ENCODE peak calls at places on chromosomes 16 and 17, in six cellular contexts. K is colonic mucosa, L is neural progenitor cell, C is adipocyte, Y is kidney, V is NT2/D1. U is an unnamed sample.

GRCh38 chr16:49883111-49883829 is 27.4 kb upstream of the ZNF423 start:
- DNase-seq in K (no peak), L (peak), C (no peak), Y (no peak), V (no peak), U (no peak)

GRCh38 chr17:73998246-73999220 is 204.9 kb upstream of the RPL38 start:
- DNase-seq in K (peak), L (peak), C (no peak), Y (no peak), V (no peak), U (peak)

GRCh38 chr17:65559802-65560627 is 1.4 kb downstream of the AXIN2 start:
- DNase-seq in K (peak), L (peak), C (peak), Y (peak), V (no peak), U (peak)

GRCh38 chr17:30337393-30337999 is 3.6 kb upstream of the TMIGD1 start:
- DNase-seq in K (no peak), L (no peak), C (no peak), Y (no peak), V (no peak), U (no peak)

GRCh38 chr17:7885357-7886226 is 3.0 kb upstream of the CHD3 start:
- DNase-seq in K (peak), L (peak), C (peak), Y (peak), V (no peak), U (peak)

GRCh38 chr16:81659249-81659648 is 119.8 kb upstream of the PLCG2 start:
- DNase-seq in K (no peak), L (no peak), C (no peak), Y (no peak), V (no peak), U (no peak)

GRCh38 chr17:77325826-77326581 is 185.2 kb downstream of the SEC14L1 start:
- DNase-seq in K (peak), L (no peak), C (peak), Y (peak), V (no peak), U (no peak)

GRCh38 chr17:2048805-2049204 is 6.1 kb upstream of the HIC1 start:
- DNase-seq in K (no peak), L (no peak), C (no peak), Y (no peak), V (no peak), U (no peak)

GRCh38 chr16:22162658-22163009 is 328 bp downstream of the SDR42E2 start:
- DNase-seq in K (no peak), L (no peak), C (no peak), Y (no peak), V (no peak), U (no peak)

GRCh38 chr16:28984619-28985135 is at the start of gene LAT:
- DNase-seq in K (peak), L (no peak), C (no peak), Y (no peak), V (no peak), U (peak)

GRCh38 chr16:57761957-57762356 is 26.4 kb downstream of the KATNB1 start:
- DNase-seq in K (no peak), L (no peak), C (no peak), Y (peak), V (no peak), U (no peak)

GRCh38 chr17:6177941-6178694 is 107.9 kb downstream of the WSCD1 start:
- DNase-seq in K (no peak), L (no peak), C (no peak), Y (no peak), V (no peak), U (no peak)

GRCh38 chr16:85017151-85017550 is 5.8 kb upstream of the ZDHHC7 start:
- DNase-seq in K (no peak), L (no peak), C (no peak), Y (peak), V (no peak), U (peak)

GRCh38 chr16:70678121-70678897 is 7.5 kb downstream of the MTSS2 start:
- DNase-seq in K (no peak), L (no peak), C (no peak), Y (peak), V (no peak), U (no peak)

GRCh38 chr17:48006936-48007703 is 30.5 kb downstream of the COPZ2 start:
- DNase-seq in K (no peak), L (no peak), C (no peak), Y (no peak), V (no peak), U (no peak)

GRCh38 chr16:66295761-66296546 is 70.5 kb upstream of the CDH5 start:
- DNase-seq in K (no peak), L (no peak), C (no peak), Y (peak), V (no peak), U (no peak)

GRCh38 chr16:55756963-55757362 is 75.9 kb downstream of the CES1 start:
- DNase-seq in K (no peak), L (no peak), C (no peak), Y (no peak), V (no peak), U (no peak)

GRCh38 chr16:17448640-17449638 is 21.8 kb downstream of the XYLT1 start:
- DNase-seq in K (no peak), L (no peak), C (no peak), Y (no peak), V (no peak), U (no peak)

GRCh38 chr17:59825533-59826316 is 67.0 kb downstream of the TUBD1 start:
- DNase-seq in K (no peak), L (no peak), C (peak), Y (no peak), V (no peak), U (no peak)

GRCh38 chr17:20063665-20064648 is 54.8 kb downstream of the SPECC1 start:
- DNase-seq in K (peak), L (no peak), C (peak), Y (peak), V (no peak), U (peak)

GRCh38 chr17:2487306-2487705 is 24.4 kb downstream of the METTL16 start:
- DNase-seq in K (no peak), L (no peak), C (no peak), Y (no peak), V (no peak), U (no peak)

GRCh38 chr17:44972953-44973352 is 4.8 kb upstream of the C1QL1 start:
- DNase-seq in K (no peak), L (no peak), C (no peak), Y (no peak), V (no peak), U (no peak)

GRCh38 chr16:63577891-63578290 is 1541.7 kb upstream of the CDH8 start:
- DNase-seq in K (no peak), L (no peak), C (no peak), Y (no peak), V (no peak), U (no peak)

GRCh38 chr16:25691519-25692091 is at the start of gene HS3ST4:
- DNase-seq in K (no peak), L (peak), C (no peak), Y (no peak), V (no peak), U (no peak)

GRCh38 chr16:1610071-1610840 is 1.6 kb downstream of the IFT140 start:
- DNase-seq in K (peak), L (peak), C (peak), Y (peak), V (peak), U (peak)

GRCh38 chr17:27354491-27355081 is 60.7 kb downstream of the WSB1 start:
- DNase-seq in K (no peak), L (no peak), C (no peak), Y (no peak), V (no peak), U (peak)

GRCh38 chr17:71970312-71970711 is 150.5 kb upstream of the SOX9 start:
- DNase-seq in K (no peak), L (no peak), C (no peak), Y (no peak), V (no peak), U (no peak)

GRCh38 chr16:74261068-74261467 is 35.5 kb upstream of the PSMD7 start:
- DNase-seq in K (no peak), L (no peak), C (no peak), Y (no peak), V (no peak), U (no peak)

GRCh38 chr17:33927732-33928133 is 327.4 kb upstream of the CCL2 start:
- DNase-seq in K (no peak), L (peak), C (no peak), Y (no peak), V (no peak), U (peak)

GRCh38 chr17:33572615-33573014 is 279.5 kb upstream of the ASIC2 start:
- DNase-seq in K (no peak), L (peak), C (no peak), Y (no peak), V (no peak), U (no peak)

GRCh38 chr17:3557768-3558583 is at the start of gene TRPV3:
- DNase-seq in K (peak), L (no peak), C (no peak), Y (peak), V (no peak), U (peak)

GRCh38 chr17:67460097-67460496 is 83.0 kb downstream of the PITPNC1 start:
- DNase-seq in K (no peak), L (peak), C (no peak), Y (no peak), V (no peak), U (no peak)

GRCh38 chr17:55570360-55570759 is 59.1 kb upstream of the SMIM36 start:
- DNase-seq in K (no peak), L (no peak), C (no peak), Y (peak), V (no peak), U (no peak)

GRCh38 chr16:4958510-4959111 is 481 bp downstream of the SEC14L5 start:
- DNase-seq in K (no peak), L (no peak), C (no peak), Y (no peak), V (no peak), U (no peak)
- H3K9ac ChIP-seq in K (peak), L (no peak), C (peak), Y (no peak), V (peak), U (no peak)

GRCh38 chr17:78723001-78723796 is 58.9 kb downstream of the CYTH1 start:
- DNase-seq in K (no peak), L (peak), C (no peak), Y (peak), V (peak), U (peak)
- H3K9ac ChIP-seq in K (no peak), L (no peak), C (no peak), Y (no peak), V (peak), U (peak)

GRCh38 chr17:4789951-4790704 is 1.4 kb downstream of the GLTPD2 start:
- DNase-seq in K (peak), L (peak), C (peak), Y (peak), V (peak), U (peak)
- H3K9ac ChIP-seq in K (peak), L (no peak), C (peak), Y (peak), V (peak), U (peak)

DNA sequence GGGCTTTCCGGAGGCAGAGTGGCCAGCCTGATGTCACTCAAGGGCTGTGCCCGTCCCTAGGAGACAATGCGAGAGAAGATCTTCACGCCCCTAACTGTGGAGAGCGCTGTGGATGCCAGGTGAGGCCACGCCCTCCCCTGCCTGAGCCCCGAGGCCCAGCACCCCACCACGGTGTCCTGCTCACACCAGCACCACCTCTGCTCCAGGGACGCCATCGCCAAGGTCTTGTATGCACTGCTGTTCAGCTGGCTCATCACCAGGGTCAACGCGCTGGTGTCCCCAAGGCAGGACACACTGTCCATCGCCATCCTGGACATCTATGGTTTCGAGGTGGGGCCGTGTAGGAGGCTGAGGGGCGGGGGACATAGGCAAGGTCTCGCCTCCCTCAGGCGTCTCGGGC is 27.8 kb downstream of the MYO15A start:
- DNase-seq in K (no peak), L (no peak), C (no peak), Y (no peak), V (no peak), U (no peak)
- H3K9ac ChIP-seq in K (no peak), L (no peak), C (no peak), Y (no peak), V (no peak), U (no peak)

GRCh38 chr16:87602821-87603683 is 744 bp downstream of the JPH3 start:
- DNase-seq in K (no peak), L (peak), C (peak), Y (peak), V (no peak), U (no peak)

GRCh38 chr16:87600246-87600645 is 2.1 kb upstream of the JPH3 start:
- DNase-seq in K (no peak), L (no peak), C (no peak), Y (peak), V (no peak), U (no peak)

GRCh38 chr16:87603684-87604571 is 1.6 kb downstream of the JPH3 start:
- DNase-seq in K (no peak), L (peak), C (no peak), Y (peak), V (no peak), U (no peak)

GRCh38 chr16:87602005-87602790 is at the start of gene JPH3:
- DNase-seq in K (no peak), L (peak), C (no peak), Y (no peak), V (no peak), U (no peak)

DNA sequence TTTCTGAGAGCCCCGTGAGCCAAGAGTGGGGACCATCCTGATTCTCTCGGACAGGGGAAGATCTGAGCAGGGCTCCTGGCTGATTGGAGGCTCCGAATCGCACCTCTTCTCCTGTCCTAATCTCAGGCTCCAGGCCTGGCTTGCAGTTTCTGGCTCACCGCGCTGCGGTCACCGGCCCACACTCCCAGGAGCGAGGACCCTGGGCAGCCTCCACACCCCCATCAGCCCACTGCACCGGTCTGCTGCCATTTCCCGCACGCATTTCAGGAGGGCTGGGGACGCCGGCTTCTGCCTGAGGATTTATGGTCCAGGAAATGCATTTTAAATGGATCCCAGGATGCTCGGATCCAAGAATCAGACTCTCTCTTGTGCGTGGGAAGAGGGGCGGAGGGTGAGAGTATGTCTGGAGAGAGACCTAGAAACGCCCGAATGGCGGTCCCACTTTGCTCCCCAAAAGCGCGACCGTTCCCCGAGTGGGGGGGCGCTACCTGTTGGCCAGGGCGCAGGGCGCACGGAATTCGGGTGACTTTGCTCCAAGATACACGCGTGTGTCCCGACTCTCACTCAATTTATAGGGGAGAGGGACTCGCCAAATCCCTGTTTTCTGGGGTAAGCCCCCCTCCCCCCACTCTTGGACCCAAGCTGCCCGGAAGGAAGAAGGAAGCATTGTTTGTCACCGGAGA is 845 bp upstream of the JPH3 start:
- DNase-seq in K (no peak), L (peak), C (no peak), Y (peak), V (no peak), U (no peak)
- H3K9ac ChIP-seq in K (no peak), L (no peak), C (no peak), Y (no peak), V (peak), U (no peak)

DNA sequence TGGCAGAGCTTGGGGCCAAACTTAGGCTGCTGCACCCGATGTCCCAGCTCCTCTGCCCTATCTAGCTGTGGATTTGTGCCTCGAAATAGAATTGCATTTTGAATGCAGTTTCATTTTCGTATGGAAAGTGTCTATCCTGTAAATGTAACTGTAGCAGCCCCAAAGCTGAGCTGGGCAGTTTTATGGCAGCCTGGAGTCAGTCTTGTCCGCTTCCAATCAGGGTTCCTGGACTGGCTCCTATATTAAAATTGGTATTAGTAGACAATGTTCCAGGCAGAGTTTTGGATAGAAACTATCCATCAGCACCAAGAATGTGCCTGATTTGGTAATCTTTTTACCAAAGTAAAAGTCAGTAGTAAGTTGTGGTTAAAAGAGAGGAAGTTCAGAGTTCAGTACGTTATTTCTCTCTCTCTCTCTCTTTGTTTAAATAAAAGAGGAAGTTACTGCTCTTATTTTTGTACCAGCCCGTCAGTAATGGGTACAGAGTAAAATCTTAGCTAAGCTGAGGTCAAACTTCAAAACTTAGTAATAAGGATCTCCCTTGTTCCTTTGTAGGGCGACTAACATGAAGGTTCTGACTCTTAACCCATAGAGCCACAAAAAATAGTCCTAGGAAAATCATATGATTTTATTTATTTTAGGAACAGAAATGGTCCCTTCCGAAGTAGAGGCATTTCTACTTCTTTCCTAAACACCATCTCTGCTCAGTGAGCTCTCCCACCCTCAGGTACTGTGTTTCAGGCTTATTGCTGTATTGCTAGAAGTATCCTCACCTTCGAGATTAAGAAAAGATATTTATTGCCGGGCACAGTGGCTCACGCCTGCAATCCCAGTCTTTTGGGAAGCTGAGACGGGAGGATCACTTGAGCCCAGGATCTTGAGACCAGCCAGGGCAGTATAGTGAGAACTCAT is 28.0 kb downstream of the PRKCB start:
- DNase-seq in K (peak), L (no peak), C (no peak), Y (no peak), V (no peak), U (peak)
- H3K9ac ChIP-seq in K (no peak), L (no peak), C (no peak), Y (no peak), V (no peak), U (peak)

GRCh38 chr16:87701505-87701921 is 64.3 kb downstream of the KLHDC4 start:
- DNase-seq in K (no peak), L (no peak), C (no peak), Y (no peak), V (no peak), U (no peak)
- H3K9ac ChIP-seq in K (no peak), L (no peak), C (no peak), Y (no peak), V (no peak), U (no peak)

DNA sequence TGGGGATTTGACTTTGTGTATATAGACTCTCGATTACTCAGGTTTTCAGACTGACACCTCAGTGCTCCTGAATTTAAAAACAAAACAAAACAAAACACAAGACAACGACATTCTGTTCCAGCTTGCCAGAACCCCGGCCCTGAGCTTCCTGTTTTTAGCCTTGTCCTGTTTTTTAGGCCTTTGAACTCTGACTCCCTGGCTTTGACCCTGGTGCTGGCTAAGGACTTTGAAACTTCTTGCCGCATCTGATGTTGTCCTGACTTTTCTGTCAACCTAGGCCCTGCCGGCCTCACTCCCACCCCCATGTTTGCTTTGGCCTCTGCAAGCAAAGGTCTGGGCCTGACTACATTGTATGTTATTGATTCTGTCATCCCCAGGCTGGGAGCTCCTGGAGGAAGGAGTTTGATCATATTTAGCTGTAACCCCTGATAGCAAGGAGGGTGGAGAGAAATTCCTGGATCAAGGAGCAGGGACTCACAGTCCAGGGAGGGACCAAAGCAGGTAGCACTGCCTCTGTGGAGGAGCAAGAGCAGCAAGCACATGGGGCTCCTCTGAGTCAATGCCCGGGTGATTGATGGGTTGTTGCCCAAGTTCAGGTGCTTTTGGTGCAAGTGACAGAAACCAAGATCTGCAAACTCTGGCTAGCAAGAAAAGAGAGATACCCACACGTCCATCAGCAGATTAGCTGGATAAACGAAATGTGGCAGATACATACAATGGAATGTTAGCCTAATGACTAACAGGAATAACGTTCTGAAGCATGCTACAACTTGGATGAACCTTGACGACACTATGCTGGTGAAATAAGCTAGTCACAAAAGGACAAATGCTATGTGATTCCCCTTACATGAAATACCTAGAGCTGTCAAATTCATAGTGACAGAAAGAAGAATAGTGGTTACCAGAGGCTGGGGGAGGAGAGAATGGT is 7.7 kb downstream of the CCL16 start:
- DNase-seq in K (peak), L (no peak), C (peak), Y (no peak), V (no peak), U (no peak)
- H3K9ac ChIP-seq in K (no peak), L (no peak), C (no peak), Y (no peak), V (no peak), U (no peak)

GRCh38 chr16:88402551-88402950 is 19.8 kb downstream of the ZNF469 start:
- DNase-seq in K (no peak), L (no peak), C (no peak), Y (no peak), V (no peak), U (no peak)

GRCh38 chr16:88403794-88404581 is 21.2 kb downstream of the ZNF469 start:
- DNase-seq in K (no peak), L (peak), C (no peak), Y (no peak), V (no peak), U (no peak)

GRCh38 chr16:88400186-88400585 is 17.4 kb downstream of the ZNF469 start:
- DNase-seq in K (no peak), L (no peak), C (no peak), Y (no peak), V (no peak), U (no peak)

GRCh38 chr16:88398874-88399178 is 16.1 kb downstream of the ZNF469 start:
- DNase-seq in K (no peak), L (no peak), C (no peak), Y (no peak), V (no peak), U (no peak)

GRCh38 chr16:88401604-88402246 is 19.0 kb downstream of the ZNF469 start:
- DNase-seq in K (no peak), L (no peak), C (no peak), Y (no peak), V (no peak), U (no peak)
- H3K9ac ChIP-seq in K (no peak), L (no peak), C (no peak), Y (no peak), V (no peak), U (no peak)

U was measured in MM.1S.